ENCODE peak calls at places on chromosome 7, in five cellular contexts. F is breast epithelium, X is tibial nerve, U is Panc1, O is astrocyte. J is an unnamed sample.

GRCh38 chr7:82389847-82390246 is 53.7 kb downstream of the CACNA2D1 start:
- DNase-seq in F (no peak), X (no peak), U (no peak), O (no peak), J (no peak)

GRCh38 chr7:66167773-66168367 is 37.3 kb upstream of the TPST1 start:
- DNase-seq in F (no peak), X (no peak), U (peak; percentile 46), O (peak; percentile 82), J (peak; percentile 23)

GRCh38 chr7:770786-771185 is 43.7 kb upstream of the PRKAR1B start:
- DNase-seq in F (no peak), X (no peak), U (no peak), O (no peak), J (no peak)

GRCh38 chr7:18345641-18346234 is 149.8 kb upstream of the HDAC9 start:
- DNase-seq in F (no peak), X (no peak), U (peak; percentile 43), O (peak; percentile 6), J (no peak)

GRCh38 chr7:6705959-6706665 is 635 bp downstream of the ZNF12 start:
- DNase-seq in F (no peak), X (no peak), U (no peak), O (peak; percentile 18), J (no peak)

GRCh38 chr7:135845415-135846075 is 96.9 kb upstream of the FAM180A start:
- DNase-seq in F (no peak), X (no peak), U (no peak), O (no peak), J (no peak)

GRCh38 chr7:149866817-149867447 is 6.8 kb upstream of the ATP6V0E2 start:
- DNase-seq in F (no peak), X (no peak), U (no peak), O (peak; percentile 52), J (no peak)

GRCh38 chr7:47896809-47897423 is 51.4 kb downstream of the PKD1L1 start:
- DNase-seq in F (no peak), X (no peak), U (no peak), O (no peak), J (no peak)

GRCh38 chr7:602341-603141 is 82.9 kb upstream of the PDGFA start:
- DNase-seq in F (no peak), X (no peak), U (no peak), O (no peak), J (no peak)

GRCh38 chr7:134601459-134601858 is 45.2 kb upstream of the BPGM start:
- DNase-seq in F (no peak), X (no peak), U (no peak), O (no peak), J (no peak)

GRCh38 chr7:1922071-1922869 is 252.2 kb downstream of the ELFN1 start:
- DNase-seq in F (no peak), X (no peak), U (no peak), O (no peak), J (peak; percentile 73)

GRCh38 chr7:98178321-98178720 is 32.9 kb upstream of the BHLHA15 start:
- DNase-seq in F (peak; percentile 89), X (no peak), U (no peak), O (no peak), J (no peak)

GRCh38 chr7:137904826-137905225 is 58.1 kb upstream of the DGKI start:
- DNase-seq in F (no peak), X (no peak), U (no peak), O (peak; percentile 16), J (no peak)

GRCh38 chr7:117825132-117825531 is 48.1 kb downstream of the CTTNBP2 start:
- DNase-seq in F (no peak), X (no peak), U (no peak), O (peak; percentile 77), J (no peak)

GRCh38 chr7:138835087-138835486 is 37.1 kb upstream of the ATP6V0A4 start:
- DNase-seq in F (no peak), X (no peak), U (no peak), O (no peak), J (no peak)

GRCh38 chr7:10412426-10413019 is 561.1 kb upstream of the PHF14 start:
- DNase-seq in F (no peak), X (no peak), U (peak; percentile 15), O (peak; percentile 12), J (no peak)

GRCh38 chr7:24858108-24858977 is 101.1 kb upstream of the GSDME start:
- DNase-seq in F (no peak), X (no peak), U (no peak), O (no peak), J (no peak)

GRCh38 chr7:55178292-55178862 is 159.6 kb downstream of the EGFR start:
- DNase-seq in F (no peak), X (no peak), U (no peak), O (no peak), J (no peak)

GRCh38 chr7:78967046-78967445 is 486.4 kb downstream of the MAGI2 start:
- DNase-seq in F (no peak), X (no peak), U (no peak), O (no peak), J (no peak)

GRCh38 chr7:75038508-75038907 is 35.1 kb downstream of the RCC1L start:
- DNase-seq in F (no peak), X (no peak), U (no peak), O (no peak), J (no peak)

GRCh38 chr7:75033826-75034225 is 39.8 kb downstream of the RCC1L start:
- DNase-seq in F (no peak), X (no peak), U (no peak), O (no peak), J (no peak)

GRCh38 chr7:75028299-75028698 is 45.3 kb downstream of the RCC1L start:
- DNase-seq in F (no peak), X (no peak), U (no peak), O (no peak), J (no peak)

DNA sequence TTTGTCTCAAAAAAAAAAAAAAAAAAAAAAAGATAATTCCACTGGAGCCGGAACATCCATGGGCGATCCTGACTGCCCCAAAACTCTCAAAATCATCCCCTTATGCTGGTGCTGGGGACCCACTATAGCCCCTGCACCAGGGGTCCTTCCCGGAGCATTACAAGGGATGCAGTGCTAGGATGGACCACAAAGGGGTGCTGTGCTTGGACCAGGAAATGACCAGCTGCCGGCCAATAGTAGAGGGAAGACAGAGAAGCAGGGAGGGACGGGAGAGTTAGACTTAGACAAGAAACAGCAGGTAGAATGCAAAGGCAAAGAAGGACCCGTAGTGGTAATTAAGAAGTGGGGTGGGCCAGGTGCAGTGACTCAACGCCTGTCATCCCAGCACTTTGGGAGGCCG is 40.5 kb downstream of the RCC1L start:
- DNase-seq in F (no peak), X (no peak), U (no peak), O (no peak), J (no peak)
- H3K27me3 ChIP-seq in F (no peaks in the 10 kb centered on the region), X (no peaks in the 10 kb centered on the region), U (no peaks in the 10 kb centered on the region), O (no peaks in the 10 kb centered on the region), J (no peaks in the 10 kb centered on the region)

GRCh38 chr7:100823534-100823933 is 3.8 kb downstream of the EPHB4 start:
- DNase-seq in F (no peak), X (no peak), U (no peak), O (no peak), J (no peak)

GRCh38 chr7:100822236-100823139 is 4.8 kb downstream of the EPHB4 start:
- DNase-seq in F (no peak), X (no peak), U (no peak), O (no peak), J (no peak)

GRCh38 chr7:100824499-100825214 is 2.7 kb downstream of the EPHB4 start:
- DNase-seq in F (no peak), X (no peak), U (no peak), O (no peak), J (no peak)

GRCh38 chr7:100825215-100825671 is 2.1 kb downstream of the EPHB4 start:
- DNase-seq in F (no peak), X (no peak), U (no peak), O (no peak), J (no peak)

DNA sequence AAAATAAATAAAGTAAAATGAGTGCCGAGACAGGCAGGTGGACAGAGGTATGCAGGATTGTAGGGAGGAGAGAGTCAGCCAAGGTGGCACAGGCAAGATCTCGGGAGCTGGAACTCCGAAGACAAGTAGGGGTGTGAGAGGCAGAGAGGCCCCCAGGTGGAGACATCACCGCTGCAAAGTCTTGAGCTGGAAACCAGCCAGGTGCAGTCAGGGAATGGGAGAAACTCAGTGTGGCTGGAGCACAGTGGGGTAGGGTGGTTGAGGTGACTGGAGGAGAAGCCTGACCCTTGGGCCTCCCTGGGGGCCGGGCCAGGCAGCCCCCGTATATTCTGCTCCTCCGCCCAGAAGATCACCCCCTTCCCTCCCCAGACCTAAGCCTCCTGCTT is 4.2 kb downstream of the EPHB4 start:
- DNase-seq in F (no peak), X (no peak), U (no peak), O (no peak), J (no peak)
- H3K27me3 ChIP-seq in F (no peaks in the 10 kb centered on the region), X (peaks cover 9% of the 10 kb centered on the region), U (no peaks in the 10 kb centered on the region), O (no peaks in the 10 kb centered on the region), J (no peaks in the 10 kb centered on the region)

DNA sequence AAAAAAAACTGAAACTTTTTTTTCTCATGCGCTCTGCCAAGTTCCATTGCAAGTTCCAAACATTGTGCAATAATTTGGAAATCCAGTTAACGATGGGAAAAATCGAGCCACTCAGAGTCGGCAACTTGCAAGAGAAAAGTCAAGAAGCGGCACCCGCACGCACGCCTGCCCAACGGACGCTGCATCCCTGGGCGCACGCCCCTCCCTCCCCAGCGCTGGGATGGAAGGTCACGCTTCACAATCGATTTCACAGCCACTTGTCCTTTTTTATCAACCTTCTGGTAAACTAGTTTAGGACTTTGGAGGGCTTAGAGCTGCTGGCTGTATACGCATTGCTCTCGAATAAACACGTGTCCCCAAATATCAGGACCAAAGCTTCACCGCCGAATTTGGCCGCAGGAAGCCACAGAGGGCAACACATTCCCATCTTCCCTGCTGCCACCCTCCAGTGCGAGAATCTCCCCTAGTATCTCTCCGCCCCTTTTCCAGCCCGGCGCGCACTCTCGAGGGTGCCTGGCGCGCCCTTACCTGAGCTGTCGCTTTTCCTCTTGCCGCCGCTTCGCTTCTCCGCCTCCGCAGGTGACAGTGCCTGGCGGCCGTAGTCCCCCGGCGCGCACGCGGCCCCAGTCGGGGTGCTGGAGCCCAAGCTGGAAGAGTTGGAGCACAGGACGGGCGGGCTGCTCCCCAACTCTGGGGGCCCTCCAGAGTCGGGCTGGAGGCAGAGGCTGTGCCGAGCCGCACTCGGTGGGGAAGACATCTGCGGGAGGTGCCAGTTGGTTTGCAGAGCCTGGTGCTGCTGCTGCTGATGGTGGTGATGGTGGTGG is 913 bp downstream of the MEOX2 start:
- DNase-seq in F (no peak), X (peak; percentile 41), U (no peak), O (peak; percentile 7), J (peak; percentile 36)
- H3K27me3 ChIP-seq in F (peaks cover 48% of the 10 kb centered on the region), X (peaks cover 7% of the 10 kb centered on the region), U (peaks cover 37% of the 10 kb centered on the region), O (peaks cover 62% of the 10 kb centered on the region), J (peaks cover 36% of the 10 kb centered on the region)

DNA sequence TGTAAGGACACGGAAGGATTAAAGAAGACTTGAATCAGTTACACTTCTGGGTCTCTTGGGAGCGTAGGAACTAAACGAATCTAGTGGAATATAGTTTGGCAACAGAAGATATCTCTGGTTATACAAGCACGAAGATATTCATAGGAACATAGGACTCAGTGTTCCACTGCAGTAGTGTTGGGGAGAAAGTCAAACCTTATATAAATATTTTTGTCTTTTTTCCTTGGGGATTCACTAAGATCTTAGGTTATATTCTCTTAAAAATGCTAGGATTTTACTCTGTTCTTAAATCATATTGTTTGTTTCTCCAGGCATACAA is 21.4 kb downstream of the PRKAR2B start:
- DNase-seq in F (no peak), X (no peak), U (no peak), O (no peak), J (no peak)
- H3K27me3 ChIP-seq in F (no peaks in the 10 kb centered on the region), X (no peaks in the 10 kb centered on the region), U (peaks cover 10% of the 10 kb centered on the region), O (no peaks in the 10 kb centered on the region), J (no peaks in the 10 kb centered on the region)

GRCh38 chr7:100896743-100897051 is 1.0 kb upstream of the ACHE start:
- DNase-seq in F (no peak), X (no peak), U (no peak), O (no peak), J (no peak)
- H3K27me3 ChIP-seq in F (peaks cover 46% of the 10 kb centered on the region), X (peaks cover 76% of the 10 kb centered on the region), U (no peaks in the 10 kb centered on the region), O (peaks cover 10% of the 10 kb centered on the region), J (peaks cover 16% of the 10 kb centered on the region)

J was measured in BJ.